ENCODE peak calls at places on chromosome 12, in eight cellular contexts. One of them, this sample, is unnamed.

GRCh38 chr12:65656156-65656885 is 168.0 kb upstream of the HMGA2 start:
- DNase-seq in left ventricle myocardium inferior: no peak
- DNase-seq in NCI-H1436: no peak
- DNase-seq in foreskin keratinocyte: peak; percentile 62
- DNase-seq in EL: no peak
- DNase-seq in NCI-H2029: no peak
- DNase-seq in activated CD4-positive, CD25-positive, alpha-beta regulatory T cell: no peak
- DNase-seq in activated CD4-positive, alpha-beta T cell treated with anti-CD3 and anti-CD28 coated beads, Interleukin-2, amount 10 ng/mL, durations not matched to agents 7 days and 5 days: no peak
- DNase-seq in this sample: no peak

GRCh38 chr12:120485914-120486881 is 9.7 kb upstream of the DYNLL1 start:
- DNase-seq in activated CD4-positive, CD25-positive, alpha-beta regulatory T cell: no peak
- DNase-seq in EL: no peak
- DNase-seq in foreskin keratinocyte: no peak
- DNase-seq in NCI-H2029: no peak
- DNase-seq in left ventricle myocardium inferior: no peak
- DNase-seq in activated CD4-positive, alpha-beta T cell treated with anti-CD3 and anti-CD28 coated beads, Interleukin-2, amount 10 ng/mL, durations not matched to agents 7 days and 5 days: no peak
- DNase-seq in NCI-H1436: no peak
- DNase-seq in this sample: no peak

GRCh38 chr12:98678946-98679610 is 34.0 kb downstream of the APAF1 start:
- DNase-seq in activated CD4-positive, alpha-beta T cell treated with anti-CD3 and anti-CD28 coated beads, Interleukin-2, amount 10 ng/mL, durations not matched to agents 7 days and 5 days: no peak
- DNase-seq in foreskin keratinocyte: no peak
- DNase-seq in NCI-H1436: no peak
- DNase-seq in left ventricle myocardium inferior: no peak
- DNase-seq in NCI-H2029: no peak
- DNase-seq in activated CD4-positive, CD25-positive, alpha-beta regulatory T cell: no peak
- DNase-seq in EL: no peak
- DNase-seq in this sample: no peak

GRCh38 chr12:107903377-107904061 is 129.0 kb downstream of the ASCL4 start:
- DNase-seq in NCI-H2029: peak; percentile 34
- DNase-seq in activated CD4-positive, CD25-positive, alpha-beta regulatory T cell: no peak
- DNase-seq in left ventricle myocardium inferior: peak; percentile 60
- DNase-seq in activated CD4-positive, alpha-beta T cell treated with anti-CD3 and anti-CD28 coated beads, Interleukin-2, amount 10 ng/mL, durations not matched to agents 7 days and 5 days: peak; percentile 46
- DNase-seq in NCI-H1436: no peak
- DNase-seq in EL: peak; percentile 8
- DNase-seq in foreskin keratinocyte: no peak
- DNase-seq in this sample: peak; percentile 87

GRCh38 chr12:42516573-42516972 is 73.0 kb downstream of the PRICKLE1 start:
- DNase-seq in left ventricle myocardium inferior: no peak
- DNase-seq in NCI-H1436: no peak
- DNase-seq in activated CD4-positive, CD25-positive, alpha-beta regulatory T cell: no peak
- DNase-seq in NCI-H2029: no peak
- DNase-seq in activated CD4-positive, alpha-beta T cell treated with anti-CD3 and anti-CD28 coated beads, Interleukin-2, amount 10 ng/mL, durations not matched to agents 7 days and 5 days: no peak
- DNase-seq in EL: no peak
- DNase-seq in foreskin keratinocyte: no peak
- DNase-seq in this sample: no peak

GRCh38 chr12:11321980-11322379 is 11.7 kb upstream of the PRB4 start:
- DNase-seq in activated CD4-positive, CD25-positive, alpha-beta regulatory T cell: no peak
- DNase-seq in NCI-H2029: no peak
- DNase-seq in activated CD4-positive, alpha-beta T cell treated with anti-CD3 and anti-CD28 coated beads, Interleukin-2, amount 10 ng/mL, durations not matched to agents 7 days and 5 days: no peak
- DNase-seq in EL: peak; percentile 14
- DNase-seq in NCI-H1436: no peak
- DNase-seq in foreskin keratinocyte: no peak
- DNase-seq in left ventricle myocardium inferior: no peak
- DNase-seq in this sample: no peak

GRCh38 chr12:102388469-102388868 is 91.9 kb downstream of the IGF1 start:
- DNase-seq in foreskin keratinocyte: no peak
- DNase-seq in activated CD4-positive, alpha-beta T cell treated with anti-CD3 and anti-CD28 coated beads, Interleukin-2, amount 10 ng/mL, durations not matched to agents 7 days and 5 days: no peak
- DNase-seq in EL: no peak
- DNase-seq in NCI-H1436: no peak
- DNase-seq in NCI-H2029: no peak
- DNase-seq in activated CD4-positive, CD25-positive, alpha-beta regulatory T cell: no peak
- DNase-seq in left ventricle myocardium inferior: no peak
- DNase-seq in this sample: no peak

GRCh38 chr12:52637299-52637698 is 14.7 kb downstream of the KRT2 start:
- DNase-seq in foreskin keratinocyte: no peak
- DNase-seq in activated CD4-positive, CD25-positive, alpha-beta regulatory T cell: no peak
- DNase-seq in NCI-H2029: no peak
- DNase-seq in activated CD4-positive, alpha-beta T cell treated with anti-CD3 and anti-CD28 coated beads, Interleukin-2, amount 10 ng/mL, durations not matched to agents 7 days and 5 days: peak; percentile 3
- DNase-seq in left ventricle myocardium inferior: no peak
- DNase-seq in NCI-H1436: no peak
- DNase-seq in EL: no peak
- DNase-seq in this sample: no peak

GRCh38 chr12:3298603-3299002 is 192.4 kb upstream of the PRMT8 start:
- DNase-seq in activated CD4-positive, alpha-beta T cell treated with anti-CD3 and anti-CD28 coated beads, Interleukin-2, amount 10 ng/mL, durations not matched to agents 7 days and 5 days: no peak
- DNase-seq in left ventricle myocardium inferior: no peak
- DNase-seq in foreskin keratinocyte: no peak
- DNase-seq in NCI-H2029: no peak
- DNase-seq in EL: no peak
- DNase-seq in activated CD4-positive, CD25-positive, alpha-beta regulatory T cell: no peak
- DNase-seq in NCI-H1436: no peak
- DNase-seq in this sample: no peak

GRCh38 chr12:6375269-6376078 is at the start of gene SCNN1A:
- DNase-seq in EL: no peak
- DNase-seq in NCI-H2029: peak; percentile 93
- DNase-seq in NCI-H1436: no peak
- DNase-seq in left ventricle myocardium inferior: no peak
- DNase-seq in activated CD4-positive, alpha-beta T cell treated with anti-CD3 and anti-CD28 coated beads, Interleukin-2, amount 10 ng/mL, durations not matched to agents 7 days and 5 days: no peak
- DNase-seq in foreskin keratinocyte: no peak
- DNase-seq in activated CD4-positive, CD25-positive, alpha-beta regulatory T cell: no peak
- DNase-seq in this sample: no peak

GRCh38 chr12:1908758-1909157 is 9.7 kb downstream of the CACNA2D4 start:
- DNase-seq in activated CD4-positive, alpha-beta T cell treated with anti-CD3 and anti-CD28 coated beads, Interleukin-2, amount 10 ng/mL, durations not matched to agents 7 days and 5 days: no peak
- DNase-seq in EL: no peak
- DNase-seq in NCI-H1436: no peak
- DNase-seq in left ventricle myocardium inferior: no peak
- DNase-seq in foreskin keratinocyte: no peak
- DNase-seq in activated CD4-positive, CD25-positive, alpha-beta regulatory T cell: no peak
- DNase-seq in NCI-H2029: no peak
- DNase-seq in this sample: no peak

GRCh38 chr12:51368640-51369517 is 22.3 kb downstream of the GALNT6 start:
- DNase-seq in activated CD4-positive, alpha-beta T cell treated with anti-CD3 and anti-CD28 coated beads, Interleukin-2, amount 10 ng/mL, durations not matched to agents 7 days and 5 days: peak; percentile 95
- DNase-seq in EL: peak; percentile 38
- DNase-seq in NCI-H2029: peak; percentile 56
- DNase-seq in NCI-H1436: no peak
- DNase-seq in left ventricle myocardium inferior: no peak
- DNase-seq in activated CD4-positive, CD25-positive, alpha-beta regulatory T cell: peak; percentile 53
- DNase-seq in foreskin keratinocyte: no peak
- DNase-seq in this sample: no peak

GRCh38 chr12:111842556-111843396 is 748 bp downstream of the MAPKAPK5 start:
- DNase-seq in left ventricle myocardium inferior: no peak
- DNase-seq in NCI-H1436: no peak
- DNase-seq in foreskin keratinocyte: peak; percentile 14
- DNase-seq in activated CD4-positive, alpha-beta T cell treated with anti-CD3 and anti-CD28 coated beads, Interleukin-2, amount 10 ng/mL, durations not matched to agents 7 days and 5 days: no peak
- DNase-seq in EL: peak; percentile 21
- DNase-seq in activated CD4-positive, CD25-positive, alpha-beta regulatory T cell: peak; percentile 37
- DNase-seq in NCI-H2029: no peak
- DNase-seq in this sample: no peak

GRCh38 chr12:132886529-132887477 is 602 bp downstream of the CHFR start:
- DNase-seq in NCI-H1436: no peak
- DNase-seq in NCI-H2029: no peak
- DNase-seq in left ventricle myocardium inferior: no peak
- DNase-seq in activated CD4-positive, alpha-beta T cell treated with anti-CD3 and anti-CD28 coated beads, Interleukin-2, amount 10 ng/mL, durations not matched to agents 7 days and 5 days: peak; percentile 23
- DNase-seq in foreskin keratinocyte: no peak
- DNase-seq in activated CD4-positive, CD25-positive, alpha-beta regulatory T cell: no peak
- DNase-seq in EL: peak; percentile 34
- DNase-seq in this sample: peak; percentile 48

GRCh38 chr12:54596526-54596946 is 8.1 kb upstream of the PPP1R1A start:
- DNase-seq in activated CD4-positive, CD25-positive, alpha-beta regulatory T cell: peak; percentile 15
- DNase-seq in NCI-H2029: peak; percentile 50
- DNase-seq in left ventricle myocardium inferior: peak; percentile 48
- DNase-seq in NCI-H1436: peak; percentile 6
- DNase-seq in foreskin keratinocyte: peak; percentile 47
- DNase-seq in EL: peak; percentile 63
- DNase-seq in activated CD4-positive, alpha-beta T cell treated with anti-CD3 and anti-CD28 coated beads, Interleukin-2, amount 10 ng/mL, durations not matched to agents 7 days and 5 days: peak; percentile 54
- DNase-seq in this sample: peak; percentile 26